ENCODE peak calls at places on chromosome 14, in five cellular contexts. X, S, R, T and B are unnamed samples.

GRCh38 chr14:32471183-32471582 is 142.1 kb downstream of the AKAP6 start:
- DNase-seq in X (no peak), S (no peak), R (no peak), T (no peak), B (no peak)

GRCh38 chr14:22391908-22392307 is 197.1 kb downstream of the DAD1 start:
- DNase-seq in X (peak; percentile 35), S (peak; percentile 65), R (no peak), T (peak; percentile 57), B (no peak)

GRCh38 chr14:65462411-65462810 is 49.9 kb downstream of the FUT8 start:
- DNase-seq in X (no peak), S (peak; percentile 60), R (no peak), T (no peak), B (no peak)

GRCh38 chr14:95518045-95518751 is 1.7 kb upstream of the SYNE3 start:
- DNase-seq in X (peak; percentile 65), S (peak; percentile 57), R (no peak), T (no peak), B (no peak)

GRCh38 chr14:71629250-71629649 is 303.0 kb upstream of the RGS6 start:
- DNase-seq in X (no peak), S (no peak), R (no peak), T (no peak), B (no peak)

GRCh38 chr14:43651896-43652295 is 855.2 kb downstream of the FSCB start:
- DNase-seq in X (no peak), S (no peak), R (no peak), T (no peak), B (no peak)

GRCh38 chr14:63467440-63468072 is 75.6 kb downstream of the PPP2R5E start:
- DNase-seq in X (no peak), S (no peak), R (no peak), T (no peak), B (no peak)

GRCh38 chr14:92686763-92687427 is 61.5 kb downstream of the LGMN start:
- DNase-seq in X (peak; percentile 72), S (peak; percentile 43), R (peak; percentile 16), T (peak; percentile 84), B (peak; percentile 44)

GRCh38 chr14:54168489-54168888 is 211.9 kb upstream of the BMP4 start:
- DNase-seq in X (no peak), S (no peak), R (no peak), T (no peak), B (no peak)

GRCh38 chr14:53060046-53060445 is 93.1 kb downstream of the DDHD1 start:
- DNase-seq in X (no peak), S (peak; percentile 15), R (no peak), T (no peak), B (no peak)

GRCh38 chr14:84527706-84528105 is 1002.2 kb upstream of the FLRT2 start:
- DNase-seq in X (no peak), S (no peak), R (no peak), T (no peak), B (no peak)

GRCh38 chr14:33914676-33915516 is 36.0 kb downstream of the EGLN3 start:
- DNase-seq in X (no peak), S (peak; percentile 14), R (no peak), T (no peak), B (no peak)

GRCh38 chr14:65425885-65426284 is 13.4 kb downstream of the FUT8 start:
- DNase-seq in X (no peak), S (no peak), R (no peak), T (no peak), B (no peak)

GRCh38 chr14:91415794-91416743 is 1.6 kb downstream of the CCDC88C start:
- DNase-seq in X (peak; percentile 74), S (no peak), R (peak; percentile 47), T (no peak), B (peak; percentile 52)

GRCh38 chr14:69464829-69465228 is 19.7 kb upstream of the PLEKHD1 start:
- DNase-seq in X (no peak), S (peak; percentile 98), R (no peak), T (no peak), B (no peak)

GRCh38 chr14:38500125-38500524 is 244.2 kb upstream of the CLEC14A start:
- DNase-seq in X (no peak), S (peak; percentile 33), R (no peak), T (no peak), B (no peak)

GRCh38 chr14:96363751-96364336 is 518 bp downstream of the GSKIP start:
- DNase-seq in X (peak; percentile 86), S (peak; percentile 31), R (peak; percentile 6), T (peak; percentile 63), B (peak; percentile 22)

GRCh38 chr14:104964546-104964945 is 13.6 kb downstream of the AHNAK2 start:
- DNase-seq in X (no peak), S (no peak), R (no peak), T (peak; percentile 14), B (no peak)

GRCh38 chr14:26448181-26448855 is 149.5 kb downstream of the NOVA1 start:
- DNase-seq in X (peak; percentile 0), S (no peak), R (no peak), T (no peak), B (no peak)

GRCh38 chr14:59208224-59208814 is 19.9 kb downstream of the DAAM1 start:
- DNase-seq in X (no peak), S (peak; percentile 69), R (no peak), T (no peak), B (no peak)

GRCh38 chr14:95146079-95146771 is 11.1 kb downstream of the DICER1 start:
- DNase-seq in X (no peak), S (no peak), R (no peak), T (peak; percentile 51), B (no peak)

GRCh38 chr14:38696925-38697324 is 406.1 kb downstream of the SEC23A start:
- DNase-seq in X (no peak), S (no peak), R (no peak), T (no peak), B (no peak)

GRCh38 chr14:80535171-80535570 is 323.9 kb upstream of the DIO2 start:
- DNase-seq in X (no peak), S (no peak), R (no peak), T (no peak), B (no peak)

GRCh38 chr14:45251912-45252311 is 1.1 kb downstream of the MIS18BP1 start:
- DNase-seq in X (peak; percentile 48), S (peak; percentile 2), R (no peak), T (no peak), B (no peak)

GRCh38 chr14:65281991-65282908 is 130.3 kb upstream of the FUT8 start:
- DNase-seq in X (no peak), S (peak; percentile 77), R (no peak), T (no peak), B (no peak)

GRCh38 chr14:71485833-71486232 is 446.4 kb upstream of the RGS6 start:
- DNase-seq in X (no peak), S (no peak), R (no peak), T (no peak), B (no peak)

GRCh38 chr14:34580381-34580780 is 40.9 kb upstream of the EAPP start:
- DNase-seq in X (no peak), S (no peak), R (no peak), T (no peak), B (no peak)

GRCh38 chr14:91258021-91258618 is 13.6 kb upstream of the GPR68 start:
- DNase-seq in X (peak; percentile 33), S (peak; percentile 12), R (no peak), T (no peak), B (no peak)

GRCh38 chr14:61388173-61388975 is 67.0 kb downstream of the PRKCH start:
- DNase-seq in X (peak; percentile 18), S (no peak), R (no peak), T (no peak), B (peak; percentile 72)

GRCh38 chr14:38004610-38004879 is 203.2 kb upstream of the SSTR1 start:
- DNase-seq in X (no peak), S (no peak), R (no peak), T (no peak), B (no peak)

GRCh38 chr14:81400852-81401251 is 728 bp upstream of the STON2 start:
- DNase-seq in X (no peak), S (peak; percentile 51), R (no peak), T (peak; percentile 58), B (no peak)

GRCh38 chr14:50039734-50040400 is 76.5 kb downstream of the VCPKMT start:
- DNase-seq in X (no peak), S (no peak), R (no peak), T (peak; percentile 85), B (no peak)
- H3K27ac ChIP-seq in X (peak overlapping the region; percentile 69), S (peak overlapping the region; percentile 95), R (peak overlapping the region; percentile 35), T (peak overlapping the region; percentile 69), B (peak overlapping the region; percentile 66)

DNA sequence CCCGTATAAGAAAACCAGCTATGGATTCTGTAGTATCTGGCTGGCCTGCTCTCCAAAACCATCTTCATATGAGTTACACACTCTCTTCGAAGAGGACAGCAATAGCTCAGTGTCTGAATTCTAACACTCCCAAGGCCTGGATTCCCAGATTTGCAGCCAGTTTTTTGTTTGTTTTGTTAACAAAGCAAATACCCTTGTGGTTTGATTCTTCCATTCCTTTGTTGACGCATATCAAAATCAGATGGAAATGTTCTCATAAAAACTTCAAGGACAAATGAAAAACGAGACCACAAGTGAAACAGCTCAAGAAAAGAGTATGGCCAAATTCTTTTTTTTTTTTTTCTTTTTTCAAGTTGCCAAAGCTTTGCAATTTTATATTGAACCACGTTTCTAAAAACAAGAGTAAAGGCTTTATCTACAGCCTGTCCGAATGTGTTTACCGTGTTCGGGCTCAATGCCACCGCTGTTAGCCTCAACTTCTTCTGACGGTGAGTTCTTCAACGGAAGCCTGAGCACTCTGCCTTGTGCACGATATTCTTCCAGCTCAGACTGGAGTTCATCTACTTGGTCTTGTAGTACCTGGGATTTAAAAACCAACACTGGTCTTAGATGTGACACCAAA is 67.5 kb downstream of the NIN start:
- DNase-seq in X (no peak), S (peak; percentile 74), R (no peak), T (no peak), B (no peak)
- H3K4me3 ChIP-seq in X (no peak overlapping the region), S (no peak overlapping the region), R (no peak overlapping the region), T (no peak overlapping the region), B (no peak overlapping the region)

GRCh38 chr14:93964281-93964680 is 12.1 kb downstream of the ASB2 start:
- DNase-seq in X (no peak), S (no peak), R (no peak), T (no peak), B (no peak)

GRCh38 chr14:93965968-93966474 is 10.3 kb downstream of the ASB2 start:
- DNase-seq in X (no peak), S (no peak), R (no peak), T (no peak), B (no peak)

GRCh38 chr14:93963692-93964091 is 12.7 kb downstream of the ASB2 start:
- DNase-seq in X (no peak), S (no peak), R (no peak), T (no peak), B (no peak)

GRCh38 chr14:93965287-93965821 is 11.0 kb downstream of the ASB2 start:
- DNase-seq in X (no peak), S (peak; percentile 96), R (no peak), T (no peak), B (no peak)

DNA sequence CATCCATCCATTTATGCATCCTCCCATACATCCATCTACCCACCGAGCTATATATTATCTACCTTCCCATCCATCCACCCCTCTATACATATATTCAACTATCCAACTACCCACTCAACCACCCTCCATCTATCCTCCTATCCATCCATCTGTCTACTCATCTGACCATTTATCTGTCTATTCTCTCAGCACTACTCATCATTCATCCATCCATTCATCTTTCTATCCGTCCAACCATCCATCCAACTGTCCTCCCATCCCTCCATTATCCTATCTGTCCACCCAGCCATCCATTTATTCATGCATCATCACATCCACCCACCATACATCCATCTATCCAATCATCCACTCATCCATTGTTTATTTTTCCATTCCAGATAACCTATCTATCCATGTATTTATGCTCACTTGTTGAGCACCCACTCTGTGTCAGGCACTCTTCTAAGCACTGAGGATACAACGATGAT is 11.5 kb downstream of the ASB2 start:
- DNase-seq in X (no peak), S (no peak), R (no peak), T (no peak), B (no peak)
- H3K4me1 ChIP-seq in X (peaks cover 7% of the 10 kb centered on the region), S (peaks cover 22% of the 10 kb centered on the region), R (peaks cover 44% of the 10 kb centered on the region), T (peaks cover 55% of the 10 kb centered on the region), B (peaks cover 51% of the 10 kb centered on the region)

GRCh38 chr14:50423529-50423928 is 26.8 kb upstream of the CDKL1 start:
- DNase-seq in X (no peak), S (no peak), R (no peak), T (no peak), B (no peak)
- H3K27ac ChIP-seq in X (no peak overlapping the region), S (no peak overlapping the region), R (no peak overlapping the region), T (no peak overlapping the region), B (no peak overlapping the region)